ENCODE peak calls at places on chromosomes 16 and 17, in five cellular contexts. A is IMR-90, J is heart right ventricle, Y is H7, F is SJSA1. L is an unnamed sample.

GRCh38 chr17:59903455-59903854 is 10.5 kb downstream of the RPS6KB1 start:
- DNase-seq in A (no peak), Y (no peak), F (no peak), J (no peak), L (no peak)

GRCh38 chr16:16857603-16858283 is 478.8 kb downstream of the NPIPA7 start:
- DNase-seq in J (no peak), A (no peak), F (no peak), Y (no peak), L (peak)

GRCh38 chr16:13478991-13479390 is 441.0 kb upstream of the ERCC4 start:
- DNase-seq in F (no peak), A (no peak), J (no peak), Y (no peak), L (no peak)

GRCh38 chr16:55367301-55367745 is 43.3 kb downstream of the IRX6 start:
- DNase-seq in F (no peak), Y (no peak), J (no peak), A (no peak), L (no peak)

GRCh38 chr17:13957636-13958035 is 111.7 kb upstream of the COX10 start:
- DNase-seq in J (no peak), Y (no peak), A (peak), F (no peak), L (no peak)

GRCh38 chr17:44324571-44325275 is at the start of gene SLC25A39:
- DNase-seq in J (peak), Y (peak), A (peak), F (peak), L (peak)

GRCh38 chr17:52209507-52209906 is 51.0 kb upstream of the CA10 start:
- DNase-seq in J (no peak), Y (no peak), F (no peak), A (no peak), L (no peak)

GRCh38 chr17:5610956-5611355 is 26.6 kb upstream of the NLRP1 start:
- DNase-seq in J (no peak), Y (no peak), F (no peak), A (no peak), L (no peak)

GRCh38 chr17:78013683-78014467 is 55.4 kb downstream of the TNRC6C start:
- DNase-seq in A (peak), Y (peak), J (no peak), F (peak), L (peak)

GRCh38 chr17:57092171-57092570 is 7.1 kb downstream of the AKAP1 start:
- DNase-seq in F (no peak), J (no peak), Y (no peak), A (peak), L (peak)

GRCh38 chr16:66459878-66460277 is 32.8 kb downstream of the BEAN1 start:
- DNase-seq in Y (peak), A (no peak), J (no peak), F (no peak), L (peak)

GRCh38 chr17:7262192-7263070 is at the start of gene CLDN7:
- DNase-seq in F (no peak), A (no peak), J (no peak), Y (peak), L (peak)

GRCh38 chr16:88928405-88929375 is 48.3 kb downstream of the CBFA2T3 start:
- DNase-seq in J (no peak), Y (no peak), A (no peak), F (no peak), L (no peak)

GRCh38 chr17:43040655-43041054 is 15.6 kb downstream of the RND2 start:
- DNase-seq in Y (peak), F (no peak), A (no peak), J (no peak), L (no peak)

GRCh38 chr17:76004750-76005262 is 4.2 kb downstream of the CDK3 start:
- DNase-seq in Y (no peak), J (no peak), A (peak), F (no peak), L (peak)